ENCODE peak calls at places on chromosome 9, in nine cellular contexts. A is neural progenitor cell, E is endothelial cell, N is Peyer's patch, S is SK-N-SH, O is psoas muscle, Q is NCI-H1092, B is neuronal stem cell, P is non-pigmented ciliary epithelial cell. M is an unnamed sample.

GRCh38 chr9:96293481-96293880 is 8.5 kb downstream of the HSD17B3 start:
- DNase-seq in A (no peak), S (no peak), N (no peak), Q (no peak), O (no peak), P (peak), B (no peak), E (no peak), M (no peak)

GRCh38 chr9:131237931-131238401 is 38.3 kb downstream of the FAM78A start:
- DNase-seq in P (peak), E (peak), N (peak), Q (no peak), O (peak), B (peak), A (peak), S (no peak), M (peak)

GRCh38 chr9:94928696-94929372 is 202.3 kb downstream of the AOPEP start:
- DNase-seq in Q (no peak), O (no peak), E (no peak), P (no peak), S (peak), B (no peak), A (no peak), N (no peak), M (no peak)

GRCh38 chr9:75186767-75187380 is 98.6 kb downstream of the OSTF1 start:
- DNase-seq in B (no peak), N (no peak), S (peak), O (no peak), Q (no peak), P (no peak), E (no peak), A (no peak), M (no peak)

GRCh38 chr9:113919825-113920224 is 43.7 kb downstream of the ZNF618 start:
- DNase-seq in O (no peak), E (no peak), P (no peak), S (no peak), A (no peak), N (no peak), B (no peak), Q (no peak), M (no peak)

GRCh38 chr9:13427587-13427986 is 148.1 kb upstream of the MPDZ start:
- DNase-seq in Q (peak), A (peak), S (peak), N (no peak), B (peak), E (peak), O (no peak), P (no peak), M (peak)

GRCh38 chr9:108543251-108543768 is 312.5 kb downstream of the ACTL7B start:
- DNase-seq in O (no peak), B (peak), Q (no peak), P (no peak), A (peak), E (no peak), N (no peak), S (no peak), M (no peak)

GRCh38 chr9:124228516-124228915 is 29.2 kb upstream of the NEK6 start:
- DNase-seq in E (no peak), P (no peak), B (no peak), O (no peak), Q (no peak), S (no peak), A (no peak), N (no peak), M (no peak)

GRCh38 chr9:77899679-77900354 is 131.8 kb downstream of the GNAQ start:
- DNase-seq in S (no peak), B (no peak), E (no peak), A (no peak), Q (no peak), O (no peak), P (peak), N (no peak), M (no peak)

GRCh38 chr9:115262477-115262876 is 144.5 kb upstream of the TNC start:
- DNase-seq in O (peak), Q (peak), E (no peak), B (no peak), S (peak), A (no peak), N (peak), P (peak), M (peak)